ENCODE peak calls at places on chromosome 16, in eight cellular contexts. O is H1, E is SK-N-SH, Z is GM12878, D is HCT116, C is HepG2, H is K562, P is endothelial cell of umbilical vein. U is an unnamed sample.

GRCh38 chr16:83878838-83879237 is 20.1 kb upstream of the MLYCD start:
- DNase-seq in O (no peak), E (peak; percentile 44), Z (no peak), D (peak; percentile 52), C (peak; percentile 59), H (peak; percentile 43), P (peak; percentile 70), U (peak; percentile 10)

GRCh38 chr16:88665148-88665547 is 2.3 kb upstream of the MVD start:
- DNase-seq in O (no peak), E (no peak), Z (no peak), D (no peak), C (no peak), H (no peak), P (peak; percentile 88), U (no peak)

GRCh38 chr16:569445-570254 is at the start of gene PIGQ:
- DNase-seq in O (no peak), E (peak; percentile 91), Z (no peak), D (no peak), C (peak; percentile 70), H (peak; percentile 85), P (peak; percentile 60), U (no peak)

GRCh38 chr16:70697601-70698170 is 11.8 kb upstream of the MTSS2 start:
- DNase-seq in O (no peak), E (no peak), Z (no peak), D (no peak), C (no peak), H (no peak), P (no peak), U (no peak)

GRCh38 chr16:85393674-85394510 is 219.2 kb upstream of the GSE1 start:
- DNase-seq in O (no peak), E (peak; percentile 90), Z (no peak), D (no peak), C (no peak), H (peak; percentile 86), P (no peak), U (no peak)

GRCh38 chr16:50467943-50468748 is 80.0 kb upstream of the NKD1 start:
- DNase-seq in O (no peak), E (peak; percentile 94), Z (no peak), D (no peak), C (peak; percentile 97), H (peak; percentile 64), P (no peak), U (no peak)

GRCh38 chr16:89785523-89786155 is 30.8 kb downstream of the FANCA start:
- DNase-seq in O (no peak), E (no peak), Z (no peak), D (no peak), C (no peak), H (no peak), P (no peak), U (no peak)

GRCh38 chr16:17784073-17784472 is 313.3 kb upstream of the XYLT1 start:
- DNase-seq in O (no peak), E (no peak), Z (no peak), D (no peak), C (peak; percentile 21), H (peak; percentile 57), P (no peak), U (peak; percentile 1)

GRCh38 chr16:17237350-17237944 is 233.3 kb downstream of the XYLT1 start:
- DNase-seq in O (no peak), E (no peak), Z (no peak), D (no peak), C (no peak), H (no peak), P (no peak), U (no peak)

GRCh38 chr16:17313085-17313611 is 157.6 kb downstream of the XYLT1 start:
- DNase-seq in O (no peak), E (peak; percentile 76), Z (no peak), D (no peak), C (no peak), H (no peak), P (no peak), U (no peak)

GRCh38 chr16:48947371-48947713 is 334.3 kb downstream of the CBLN1 start:
- DNase-seq in O (no peak), E (no peak), Z (no peak), D (no peak), C (no peak), H (no peak), P (no peak), U (no peak)
- H3K4me3 ChIP-seq in O (no peak overlapping the region), E (no peak overlapping the region), Z (no peak overlapping the region), D (no peak overlapping the region), C (no peak overlapping the region), H (no peak overlapping the region), P (no peak overlapping the region), U (no peak overlapping the region)

GRCh38 chr16:86508947-86509758 is 1.2 kb upstream of the FOXF1 start:
- DNase-seq in O (no peak), E (no peak), Z (no peak), D (peak; percentile 32), C (no peak), H (no peak), P (peak; percentile 70), U (no peak)
- H3K9ac ChIP-seq in O (no peak overlapping the region), E (no peak overlapping the region), Z (no peak overlapping the region), D (peak overlapping the region; percentile 74), C (no peak overlapping the region), H (no peak overlapping the region), P (peak overlapping the region; percentile 5), U (no peak overlapping the region)

GRCh38 chr16:67833418-67834241 is 8.5 kb upstream of the THAP11 start:
- DNase-seq in O (no peak), E (peak; percentile 98), Z (peak; percentile 83), D (peak; percentile 69), C (peak; percentile 89), H (peak; percentile 95), P (peak; percentile 94), U (no peak)
- TF ChIP-seq POLR2AphosphoS5 in O (peak; percentile 81), E (peak; percentile 81), Z (peak; percentile 95), D (peak; percentile 91), C (peak; percentile 96), H (peak; percentile 66), P (peak; percentile 89), U (peak; percentile 71)

DNA sequence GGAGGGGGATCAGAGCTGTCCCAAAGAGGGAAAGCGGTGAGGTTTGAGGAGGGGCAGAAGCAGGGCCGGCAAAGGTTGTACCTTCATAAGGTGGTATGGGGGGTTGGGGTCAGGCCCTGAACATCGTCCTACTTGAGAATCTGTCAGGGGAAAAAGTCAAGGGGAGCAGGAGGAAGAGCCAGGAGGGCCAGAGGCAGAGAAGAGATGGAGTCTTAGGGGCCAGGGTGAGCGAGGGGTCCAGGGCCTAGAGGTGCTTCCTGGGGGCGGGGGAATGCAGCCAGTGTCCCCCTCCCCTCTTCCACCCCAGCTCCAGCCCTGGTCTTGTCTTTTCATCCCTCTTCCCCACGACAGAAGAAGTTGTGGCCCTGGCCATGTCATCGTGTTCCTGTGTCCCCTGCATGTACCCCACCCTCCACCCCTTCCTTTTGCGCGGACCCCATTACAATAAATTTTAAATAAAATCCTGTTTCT is 1.3 kb upstream of the PRRT2 start:
- DNase-seq in O (no peak), E (no peak), Z (no peak), D (no peak), C (no peak), H (no peak), P (no peak), U (no peak)
- H3K4me3 ChIP-seq in O (peak overlapping the region; percentile 29), E (peak overlapping the region; percentile 68), Z (peak overlapping the region; percentile 85), D (peak overlapping the region; percentile 17), C (peak overlapping the region; percentile 75), H (peak overlapping the region; percentile 60), P (no peak overlapping the region), U (peak overlapping the region; percentile 91)

DNA sequence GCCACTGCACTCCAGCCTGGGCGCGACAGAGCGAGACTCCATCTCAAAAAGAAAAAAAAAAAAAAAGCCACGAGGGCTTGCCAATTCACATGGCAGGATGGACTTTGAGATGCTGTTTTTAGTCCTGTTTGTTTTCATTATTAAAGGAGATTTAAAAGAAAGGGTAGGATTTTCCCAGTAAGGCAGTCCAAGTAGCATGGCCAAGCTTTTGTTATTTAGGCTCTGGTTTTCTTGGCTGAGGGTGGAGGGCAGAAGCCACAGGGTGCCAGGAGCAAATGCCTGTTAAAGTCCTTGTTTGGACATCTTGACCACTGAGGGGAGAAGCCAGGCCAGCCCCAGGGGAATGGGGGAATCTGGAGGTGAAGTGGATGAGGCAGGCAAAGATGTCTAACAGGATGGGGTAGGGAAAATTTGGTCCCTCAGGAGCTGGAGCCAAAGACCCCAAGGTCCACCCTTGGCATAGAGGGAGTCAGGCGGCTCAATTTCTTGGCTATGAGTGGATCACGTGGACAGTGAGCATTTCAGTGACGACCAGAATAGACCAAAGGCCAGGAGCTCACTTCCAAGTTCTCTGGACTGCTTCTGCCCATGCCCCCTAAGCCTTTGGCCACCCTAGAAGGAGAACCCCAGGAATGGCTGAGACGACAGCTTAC is 20.8 kb upstream of the PLLP start:
- DNase-seq in O (no peak), E (no peak), Z (no peak), D (no peak), C (peak; percentile 65), H (no peak), P (no peak), U (no peak)
- H3K9ac ChIP-seq in O (no peak overlapping the region), E (no peak overlapping the region), Z (no peak overlapping the region), D (no peak overlapping the region), C (peak overlapping the region; percentile 20), H (no peak overlapping the region), P (no peak overlapping the region), U (no peak overlapping the region)

GRCh38 chr16:27538508-27538907 is 11.2 kb downstream of the GTF3C1 start:
- DNase-seq in O (no peak), E (no peak), Z (no peak), D (no peak), C (no peak), H (peak; percentile 60), P (peak; percentile 78), U (no peak)

GRCh38 chr16:27543801-27544200 is 5.9 kb downstream of the GTF3C1 start:
- DNase-seq in O (no peak), E (no peak), Z (no peak), D (no peak), C (no peak), H (no peak), P (no peak), U (no peak)

GRCh38 chr16:27544671-27545070 is 5.0 kb downstream of the GTF3C1 start:
- DNase-seq in O (no peak), E (no peak), Z (no peak), D (no peak), C (no peak), H (no peak), P (no peak), U (no peak)

GRCh38 chr16:27539636-27540035 is 10.1 kb downstream of the GTF3C1 start:
- DNase-seq in O (no peak), E (no peak), Z (no peak), D (no peak), C (no peak), H (no peak), P (no peak), U (no peak)

DNA sequence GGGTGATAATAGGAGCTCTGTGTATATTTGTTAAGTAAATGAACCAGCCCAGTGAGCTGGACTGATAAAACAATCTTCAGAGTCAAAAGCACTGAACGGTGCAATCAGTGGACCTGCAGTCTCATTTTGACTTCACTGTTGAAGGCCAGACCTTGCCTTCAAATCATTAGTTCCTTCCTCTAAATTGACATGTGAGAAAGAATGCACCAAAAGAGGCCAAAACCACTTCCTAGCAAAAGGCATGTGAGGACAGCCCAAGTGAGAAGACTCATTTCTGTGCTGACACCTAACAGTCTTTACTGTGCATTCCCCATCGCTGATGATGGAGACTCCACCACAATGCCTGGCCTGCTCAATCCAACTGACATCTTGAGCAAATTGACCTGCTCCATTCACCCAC is 10.6 kb downstream of the GTF3C1 start:
- DNase-seq in O (no peak), E (no peak), Z (no peak), D (no peak), C (no peak), H (peak; percentile 30), P (no peak), U (no peak)
- TF ChIP-seq POLR2AphosphoS5 in O (no peak), E (no peak), Z (no peak), D (no peak), C (no peak), H (no peak), P (no peak), U (no peak)

GRCh38 chr16:74735162-74735452 is 34.4 kb upstream of the MLKL start:
- DNase-seq in O (no peak), E (no peak), Z (no peak), D (no peak), C (no peak), H (no peak), P (no peak), U (no peak)
- H3K4me3 ChIP-seq in O (no peak overlapping the region), E (no peak overlapping the region), Z (no peak overlapping the region), D (no peak overlapping the region), C (peak overlapping the region; percentile 66), H (no peak overlapping the region), P (no peak overlapping the region), U (no peak overlapping the region)

U was measured in SK-N-MC.